ENCODE peak calls at places on chromosomes 7 and 10, in ten cellular contexts. One of them, this sample, is unnamed.
A peak's percentile ranks its signal among the peaks of the same experiment; 100 is the strongest.

GRCh38 chr10:28679941-28680752 is 2.8 kb downstream of the BAMBI start:
- DNase-seq in PC-3: peak; percentile 50
- DNase-seq in A549: peak; percentile 42
- DNase-seq in thoracic aorta: no peak
- DNase-seq in hepatocyte: peak; percentile 54
- DNase-seq in tibial nerve: no peak
- DNase-seq in heart left ventricle: no peak
- DNase-seq in Peyer's patch: no peak
- DNase-seq in adrenal gland: peak; percentile 41
- DNase-seq in heart right ventricle: no peak
- DNase-seq in this sample: peak; percentile 31

GRCh38 chr7:97016392-97017196 is 8.0 kb downstream of the DLX5 start:
- DNase-seq in PC-3: peak; percentile 30
- DNase-seq in A549: peak; percentile 19
- DNase-seq in thoracic aorta: no peak
- DNase-seq in hepatocyte: peak; percentile 61
- DNase-seq in tibial nerve: no peak
- DNase-seq in heart left ventricle: no peak
- DNase-seq in Peyer's patch: no peak
- DNase-seq in adrenal gland: no peak
- DNase-seq in heart right ventricle: no peak
- DNase-seq in this sample: peak; percentile 64

GRCh38 chr10:28302012-28302667 is 724 bp downstream of the MPP7 start:
- DNase-seq in PC-3: peak; percentile 16
- DNase-seq in A549: no peak
- DNase-seq in thoracic aorta: peak; percentile 27
- DNase-seq in hepatocyte: peak; percentile 49
- DNase-seq in tibial nerve: peak; percentile 37
- DNase-seq in heart left ventricle: no peak
- DNase-seq in Peyer's patch: no peak
- DNase-seq in adrenal gland: no peak
- DNase-seq in heart right ventricle: peak; percentile 42
- DNase-seq in this sample: peak; percentile 34

GRCh38 chr7:94650652-94651051 is 5.3 kb downstream of the SGCE start:
- DNase-seq in PC-3: no peak
- DNase-seq in A549: no peak
- DNase-seq in thoracic aorta: no peak
- DNase-seq in hepatocyte: no peak
- DNase-seq in tibial nerve: no peak
- DNase-seq in heart left ventricle: no peak
- DNase-seq in Peyer's patch: no peak
- DNase-seq in adrenal gland: no peak
- DNase-seq in heart right ventricle: no peak
- DNase-seq in this sample: no peak

GRCh38 chr7:79339208-79339925 is 114.1 kb downstream of the MAGI2 start:
- DNase-seq in PC-3: no peak
- DNase-seq in A549: no peak
- DNase-seq in thoracic aorta: no peak
- DNase-seq in hepatocyte: no peak
- DNase-seq in tibial nerve: no peak
- DNase-seq in heart left ventricle: no peak
- DNase-seq in Peyer's patch: no peak
- DNase-seq in adrenal gland: no peak
- DNase-seq in heart right ventricle: no peak
- DNase-seq in this sample: no peak

GRCh38 chr7:121138262-121138933 is 149.9 kb downstream of the CPED1 start:
- DNase-seq in PC-3: no peak
- DNase-seq in A549: no peak
- DNase-seq in thoracic aorta: no peak
- DNase-seq in hepatocyte: no peak
- DNase-seq in tibial nerve: no peak
- DNase-seq in heart left ventricle: no peak
- DNase-seq in Peyer's patch: no peak
- DNase-seq in adrenal gland: no peak
- DNase-seq in heart right ventricle: no peak
- DNase-seq in this sample: no peak

GRCh38 chr10:61125560-61126250 is 181.7 kb upstream of the RHOBTB1 start:
- DNase-seq in PC-3: no peak
- DNase-seq in A549: no peak
- DNase-seq in thoracic aorta: no peak
- DNase-seq in hepatocyte: no peak
- DNase-seq in tibial nerve: no peak
- DNase-seq in heart left ventricle: no peak
- DNase-seq in Peyer's patch: no peak
- DNase-seq in adrenal gland: no peak
- DNase-seq in heart right ventricle: no peak
- DNase-seq in this sample: no peak

GRCh38 chr10:17787087-17787942 is 21.8 kb upstream of the MRC1 start:
- DNase-seq in PC-3: peak; percentile 81
- DNase-seq in A549: peak; percentile 89
- DNase-seq in thoracic aorta: no peak
- DNase-seq in hepatocyte: peak; percentile 78
- DNase-seq in tibial nerve: no peak
- DNase-seq in heart left ventricle: no peak
- DNase-seq in Peyer's patch: no peak
- DNase-seq in adrenal gland: no peak
- DNase-seq in heart right ventricle: no peak
- DNase-seq in this sample: peak; percentile 10

GRCh38 chr7:150410680-150411346 is 31.7 kb downstream of the ZNF775 start:
- DNase-seq in PC-3: no peak
- DNase-seq in A549: no peak
- DNase-seq in thoracic aorta: no peak
- DNase-seq in hepatocyte: no peak
- DNase-seq in tibial nerve: no peak
- DNase-seq in heart left ventricle: peak; percentile 42
- DNase-seq in Peyer's patch: no peak
- DNase-seq in adrenal gland: no peak
- DNase-seq in heart right ventricle: no peak
- DNase-seq in this sample: no peak

GRCh38 chr10:34280599-34281374 is 534.3 kb downstream of the PARD3 start:
- DNase-seq in PC-3: peak; percentile 100
- DNase-seq in A549: peak; percentile 77
- DNase-seq in thoracic aorta: peak; percentile 37
- DNase-seq in hepatocyte: peak; percentile 61
- DNase-seq in tibial nerve: peak; percentile 76
- DNase-seq in heart left ventricle: no peak
- DNase-seq in Peyer's patch: no peak
- DNase-seq in adrenal gland: peak; percentile 70
- DNase-seq in heart right ventricle: peak; percentile 12
- DNase-seq in this sample: no peak

GRCh38 chr10:819326-819725 is 112.2 kb downstream of the LARP4B start:
- DNase-seq in PC-3: no peak
- DNase-seq in A549: no peak
- DNase-seq in thoracic aorta: no peak
- DNase-seq in hepatocyte: no peak
- DNase-seq in tibial nerve: no peak
- DNase-seq in heart left ventricle: no peak
- DNase-seq in Peyer's patch: no peak
- DNase-seq in adrenal gland: peak; percentile 52
- DNase-seq in heart right ventricle: no peak
- DNase-seq in this sample: no peak

GRCh38 chr7:35854311-35854710 is 53.5 kb downstream of the SEPTIN7 start:
- DNase-seq in PC-3: no peak
- DNase-seq in A549: no peak
- DNase-seq in thoracic aorta: no peak
- DNase-seq in hepatocyte: no peak
- DNase-seq in tibial nerve: no peak
- DNase-seq in heart left ventricle: no peak
- DNase-seq in Peyer's patch: no peak
- DNase-seq in adrenal gland: no peak
- DNase-seq in heart right ventricle: no peak
- DNase-seq in this sample: no peak

GRCh38 chr7:154287370-154287769 is 235.2 kb downstream of the DPP6 start:
- DNase-seq in PC-3: no peak
- DNase-seq in A549: no peak
- DNase-seq in thoracic aorta: no peak
- DNase-seq in hepatocyte: peak; percentile 12
- DNase-seq in tibial nerve: no peak
- DNase-seq in heart left ventricle: no peak
- DNase-seq in Peyer's patch: no peak
- DNase-seq in adrenal gland: no peak
- DNase-seq in heart right ventricle: no peak
- DNase-seq in this sample: no peak

GRCh38 chr7:29192284-29192683 is 2.3 kb upstream of the CHN2 start:
- DNase-seq in PC-3: no peak
- DNase-seq in A549: no peak
- DNase-seq in thoracic aorta: no peak
- DNase-seq in hepatocyte: no peak
- DNase-seq in tibial nerve: no peak
- DNase-seq in heart left ventricle: no peak
- DNase-seq in Peyer's patch: no peak
- DNase-seq in adrenal gland: no peak
- DNase-seq in heart right ventricle: no peak
- DNase-seq in this sample: no peak

GRCh38 chr10:71263376-71263775 is 51.0 kb downstream of the UNC5B start:
- DNase-seq in PC-3: no peak
- DNase-seq in A549: no peak
- DNase-seq in thoracic aorta: no peak
- DNase-seq in hepatocyte: no peak
- DNase-seq in tibial nerve: no peak
- DNase-seq in heart left ventricle: peak; percentile 39
- DNase-seq in Peyer's patch: no peak
- DNase-seq in adrenal gland: peak; percentile 72
- DNase-seq in heart right ventricle: peak; percentile 80
- DNase-seq in this sample: no peak
- H3K4me1 ChIP-seq in PC-3: no peaks in the 10 kb centered on the region
- H3K4me1 ChIP-seq in A549: peaks cover 16% of the 10 kb centered on the region
- H3K4me1 ChIP-seq in thoracic aorta: peaks cover 19% of the 10 kb centered on the region
- H3K4me1 ChIP-seq in hepatocyte: peaks cover 50% of the 10 kb centered on the region
- H3K4me1 ChIP-seq in tibial nerve: no peaks in the 10 kb centered on the region
- H3K4me1 ChIP-seq in heart left ventricle: peaks cover 55% of the 10 kb centered on the region
- H3K4me1 ChIP-seq in Peyer's patch: peaks cover 47% of the 10 kb centered on the region
- H3K4me1 ChIP-seq in adrenal gland: peaks cover under 1% of the 10 kb centered on the region
- H3K4me1 ChIP-seq in heart right ventricle: peaks cover 76% of the 10 kb centered on the region
- H3K4me1 ChIP-seq in this sample: peaks cover 41% of the 10 kb centered on the region

GRCh38 chr7:102120666-102121065 is 166.0 kb upstream of the SH2B2 start:
- DNase-seq in PC-3: no peak
- DNase-seq in A549: no peak
- DNase-seq in thoracic aorta: no peak
- DNase-seq in hepatocyte: no peak
- DNase-seq in tibial nerve: no peak
- DNase-seq in heart left ventricle: no peak
- DNase-seq in Peyer's patch: no peak
- DNase-seq in adrenal gland: no peak
- DNase-seq in heart right ventricle: no peak
- DNase-seq in this sample: no peak

GRCh38 chr7:102119925-102120324 is 166.7 kb upstream of the SH2B2 start:
- DNase-seq in PC-3: no peak
- DNase-seq in A549: no peak
- DNase-seq in thoracic aorta: no peak
- DNase-seq in hepatocyte: no peak
- DNase-seq in tibial nerve: no peak
- DNase-seq in heart left ventricle: no peak
- DNase-seq in Peyer's patch: no peak
- DNase-seq in adrenal gland: no peak
- DNase-seq in heart right ventricle: no peak
- DNase-seq in this sample: no peak

GRCh38 chr7:102119213-102119651 is 167.4 kb upstream of the SH2B2 start:
- DNase-seq in PC-3: no peak
- DNase-seq in A549: no peak
- DNase-seq in thoracic aorta: no peak
- DNase-seq in hepatocyte: no peak
- DNase-seq in tibial nerve: peak; percentile 30
- DNase-seq in heart left ventricle: no peak
- DNase-seq in Peyer's patch: no peak
- DNase-seq in adrenal gland: no peak
- DNase-seq in heart right ventricle: no peak
- DNase-seq in this sample: no peak

GRCh38 chr7:102125127-102125561 is 161.5 kb upstream of the SH2B2 start:
- DNase-seq in PC-3: peak; percentile 91
- DNase-seq in A549: peak; percentile 96
- DNase-seq in thoracic aorta: peak; percentile 49
- DNase-seq in hepatocyte: peak; percentile 77
- DNase-seq in tibial nerve: peak; percentile 46
- DNase-seq in heart left ventricle: no peak
- DNase-seq in Peyer's patch: peak; percentile 52
- DNase-seq in adrenal gland: peak; percentile 90
- DNase-seq in heart right ventricle: peak; percentile 51
- DNase-seq in this sample: peak; percentile 93

DNA sequence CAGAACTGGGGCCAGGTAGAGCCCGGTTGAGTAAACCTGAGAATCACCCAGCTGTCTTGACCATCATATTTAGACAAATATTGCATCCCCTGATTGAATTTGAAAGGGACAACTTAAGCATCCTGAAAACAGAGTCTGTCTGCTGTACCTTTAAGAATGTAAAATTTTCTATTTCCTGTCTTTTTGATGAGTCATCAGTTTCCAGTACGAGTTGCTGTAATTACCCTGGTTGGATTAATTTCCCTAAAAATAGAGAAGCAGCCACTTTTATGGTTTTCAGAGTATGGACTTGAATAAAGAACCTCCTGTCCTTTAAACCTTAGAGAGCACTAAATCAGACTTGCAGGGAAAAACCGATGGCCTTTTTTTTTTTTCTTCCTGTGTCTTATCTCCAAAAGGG is 164.6 kb upstream of the SH2B2 start:
- DNase-seq in PC-3: peak; percentile 46
- DNase-seq in A549: peak; percentile 62
- DNase-seq in thoracic aorta: no peak
- DNase-seq in hepatocyte: peak; percentile 45
- DNase-seq in tibial nerve: no peak
- DNase-seq in heart left ventricle: no peak
- DNase-seq in Peyer's patch: no peak
- DNase-seq in adrenal gland: no peak
- DNase-seq in heart right ventricle: no peak
- DNase-seq in this sample: no peak
- H3K27ac ChIP-seq in PC-3: peak overlapping the region; percentile 35
- H3K27ac ChIP-seq in A549: peak overlapping the region; percentile 93
- H3K27ac ChIP-seq in thoracic aorta: no peak overlapping the region
- H3K27ac ChIP-seq in hepatocyte: peak overlapping the region; percentile 92
- H3K27ac ChIP-seq in tibial nerve: peak overlapping the region; percentile 89
- H3K27ac ChIP-seq in heart left ventricle: no peak overlapping the region
- H3K27ac ChIP-seq in Peyer's patch: no peak overlapping the region
- H3K27ac ChIP-seq in adrenal gland: no peak overlapping the region
- H3K27ac ChIP-seq in heart right ventricle: no peak overlapping the region
- H3K27ac ChIP-seq in this sample: peak overlapping the region; percentile 67

GRCh38 chr10:96130326-96130758 is 245 bp downstream of the ZNF518A start:
- DNase-seq in PC-3: peak; percentile 7
- DNase-seq in A549: peak; percentile 92
- DNase-seq in thoracic aorta: peak; percentile 4
- DNase-seq in hepatocyte: peak; percentile 90
- DNase-seq in tibial nerve: no peak
- DNase-seq in heart left ventricle: peak; percentile 86
- DNase-seq in Peyer's patch: peak; percentile 87
- DNase-seq in adrenal gland: peak; percentile 55
- DNase-seq in heart right ventricle: no peak
- DNase-seq in this sample: peak; percentile 94
- TF ChIP-seq CTCF in PC-3: no peak
- TF ChIP-seq CTCF in A549: no peak
- TF ChIP-seq CTCF in thoracic aorta: no peak
- TF ChIP-seq CTCF in hepatocyte: no peak
- TF ChIP-seq CTCF in tibial nerve: no peak
- TF ChIP-seq CTCF in heart left ventricle: no peak
- TF ChIP-seq CTCF in Peyer's patch: no peak
- TF ChIP-seq CTCF in adrenal gland: no peak
- TF ChIP-seq CTCF in heart right ventricle: no peak
- TF ChIP-seq CTCF in this sample: no peak

DNA sequence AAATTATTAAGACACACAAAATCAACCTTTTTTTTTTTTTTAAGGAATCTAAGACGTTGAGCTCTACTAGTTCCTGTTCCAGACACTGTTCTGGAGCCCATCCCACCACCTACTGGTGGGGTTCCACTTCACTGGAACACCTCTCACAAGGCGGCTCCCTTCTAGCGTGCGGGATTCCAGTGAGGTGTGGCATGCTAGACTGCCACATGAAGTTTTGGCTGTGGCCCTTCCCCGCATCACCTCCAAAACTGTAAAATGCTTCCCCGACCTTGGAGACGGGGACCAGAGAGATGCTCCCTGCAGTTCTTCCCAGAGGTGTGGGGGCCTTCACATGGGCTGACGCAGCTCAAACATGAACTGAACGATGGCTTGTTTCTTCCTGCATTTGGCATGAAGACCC is 12.6 kb downstream of the FAM53B start:
- DNase-seq in PC-3: no peak
- DNase-seq in A549: no peak
- DNase-seq in thoracic aorta: no peak
- DNase-seq in hepatocyte: no peak
- DNase-seq in tibial nerve: no peak
- DNase-seq in heart left ventricle: no peak
- DNase-seq in Peyer's patch: no peak
- DNase-seq in adrenal gland: no peak
- DNase-seq in heart right ventricle: no peak
- DNase-seq in this sample: no peak
- H3K4me1 ChIP-seq in PC-3: peaks cover under 1% of the 10 kb centered on the region
- H3K4me1 ChIP-seq in A549: peaks cover 4% of the 10 kb centered on the region
- H3K4me1 ChIP-seq in thoracic aorta: peaks cover 64% of the 10 kb centered on the region
- H3K4me1 ChIP-seq in hepatocyte: peaks cover 44% of the 10 kb centered on the region
- H3K4me1 ChIP-seq in tibial nerve: peaks cover 2% of the 10 kb centered on the region
- H3K4me1 ChIP-seq in heart left ventricle: peaks cover 100% of the 10 kb centered on the region
- H3K4me1 ChIP-seq in Peyer's patch: peaks cover 97% of the 10 kb centered on the region
- H3K4me1 ChIP-seq in adrenal gland: peaks cover 75% of the 10 kb centered on the region
- H3K4me1 ChIP-seq in heart right ventricle: peaks cover 82% of the 10 kb centered on the region
- H3K4me1 ChIP-seq in this sample: peaks cover 95% of the 10 kb centered on the region